ENCODE peak calls at places on chromosome 5, in four cellular contexts. One of them, this sample, is unnamed.
A peak's percentile ranks its signal among the peaks of the same experiment; 100 is the strongest.

GRCh38 chr5:101346906-101347305 is 443.8 kb upstream of the ST8SIA4 start:
- DNase-seq in H1: no peak
- DNase-seq in upper lobe of left lung: no peak
- DNase-seq in HepG2: no peak
- DNase-seq in this sample: no peak

GRCh38 chr5:157559301-157559700 is 16.3 kb downstream of the ADAM19 start:
- DNase-seq in H1: no peak
- DNase-seq in upper lobe of left lung: no peak
- DNase-seq in HepG2: no peak
- DNase-seq in this sample: no peak

GRCh38 chr5:144567416-144567770 is 396.7 kb downstream of the KCTD16 start:
- DNase-seq in H1: no peak
- DNase-seq in upper lobe of left lung: no peak
- DNase-seq in HepG2: no peak
- DNase-seq in this sample: no peak

GRCh38 chr5:6572086-6572824 is 60.6 kb downstream of the NSUN2 start:
- DNase-seq in H1: no peak
- DNase-seq in upper lobe of left lung: peak; percentile 67
- DNase-seq in HepG2: no peak
- DNase-seq in this sample: no peak

GRCh38 chr5:143398451-143399237 is 4.8 kb downstream of the NR3C1 start:
- DNase-seq in H1: no peak
- DNase-seq in upper lobe of left lung: no peak
- DNase-seq in HepG2: peak; percentile 31
- DNase-seq in this sample: no peak

GRCh38 chr5:147805030-147805454 is 22.5 kb upstream of the JAKMIP2 start:
- DNase-seq in H1: no peak
- DNase-seq in upper lobe of left lung: no peak
- DNase-seq in HepG2: no peak
- DNase-seq in this sample: no peak

GRCh38 chr5:122237906-122238305 is 74.1 kb upstream of the SNCAIP start:
- DNase-seq in H1: no peak
- DNase-seq in upper lobe of left lung: no peak
- DNase-seq in HepG2: no peak
- DNase-seq in this sample: no peak

GRCh38 chr5:125117556-125117955 is 371.1 kb upstream of the ZNF608 start:
- DNase-seq in H1: no peak
- DNase-seq in upper lobe of left lung: no peak
- DNase-seq in HepG2: no peak
- DNase-seq in this sample: no peak

GRCh38 chr5:134552301-134552700 is 26.8 kb downstream of the JADE2 start:
- DNase-seq in H1: no peak
- DNase-seq in upper lobe of left lung: no peak
- DNase-seq in HepG2: no peak
- DNase-seq in this sample: peak; percentile 93

GRCh38 chr5:142998316-142998862 is 228.2 kb downstream of the ARHGAP26 start:
- DNase-seq in H1: no peak
- DNase-seq in upper lobe of left lung: no peak
- DNase-seq in HepG2: no peak
- DNase-seq in this sample: no peak

GRCh38 chr5:62082370-62082778 is 223.6 kb upstream of the KIF2A start:
- DNase-seq in H1: no peak
- DNase-seq in upper lobe of left lung: no peak
- DNase-seq in HepG2: no peak
- DNase-seq in this sample: no peak

GRCh38 chr5:38780950-38781349 is 64.9 kb upstream of the OSMR start:
- DNase-seq in H1: no peak
- DNase-seq in upper lobe of left lung: no peak
- DNase-seq in HepG2: no peak
- DNase-seq in this sample: peak; percentile 53

DNA sequence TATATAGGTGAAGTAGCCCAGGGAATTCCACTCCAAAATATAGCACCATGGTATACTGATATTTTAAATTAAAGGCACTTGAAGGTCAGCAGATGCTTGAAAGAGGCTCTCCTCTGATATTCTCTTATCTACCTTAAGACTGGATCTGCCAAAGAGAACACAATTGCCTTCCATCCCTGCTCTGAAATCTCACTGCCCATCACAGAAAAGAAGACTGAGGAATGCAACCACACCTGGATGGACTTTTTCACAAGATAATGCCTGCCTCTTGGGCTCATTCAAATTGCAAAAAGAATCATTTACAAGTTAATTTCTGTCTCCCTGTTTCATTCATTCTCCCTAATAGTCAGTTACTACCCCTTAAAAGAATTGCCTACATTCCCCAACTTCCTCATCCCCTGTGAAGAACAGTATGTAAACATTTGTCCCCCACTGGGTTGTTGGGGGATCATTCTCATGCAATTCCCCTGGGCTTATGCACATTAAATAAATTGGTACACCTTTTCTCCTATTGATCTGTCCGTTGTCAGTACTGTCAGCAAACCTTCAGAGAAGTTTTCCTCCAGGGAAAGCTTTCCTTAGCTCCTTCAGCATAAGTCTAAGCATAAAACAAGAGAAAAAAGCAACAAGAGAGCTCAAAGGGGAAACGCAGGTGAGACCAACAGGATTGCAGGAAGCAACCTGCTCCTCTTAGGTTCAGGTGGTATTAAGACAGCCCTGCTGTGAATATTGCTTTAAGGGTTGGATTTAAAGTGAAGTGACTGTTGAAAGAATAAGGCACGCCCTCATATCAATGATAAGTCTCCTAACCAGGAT is 171.4 kb upstream of the SLC30A5 start:
- DNase-seq in H1: no peak
- DNase-seq in upper lobe of left lung: no peak
- DNase-seq in HepG2: no peak
- DNase-seq in this sample: no peak
- TF ChIP-seq POLR2AphosphoS5 in H1: no peak
- TF ChIP-seq POLR2AphosphoS5 in upper lobe of left lung: no peak
- TF ChIP-seq POLR2AphosphoS5 in HepG2: no peak
- TF ChIP-seq POLR2AphosphoS5 in this sample: no peak

GRCh38 chr5:126777257-126777973 is 479 bp downstream of the LMNB1 start:
- DNase-seq in H1: no peak
- DNase-seq in upper lobe of left lung: peak; percentile 94
- DNase-seq in HepG2: peak; percentile 9
- DNase-seq in this sample: peak; percentile 65

GRCh38 chr5:126780165-126780827 is 3.4 kb downstream of the LMNB1 start:
- DNase-seq in H1: no peak
- DNase-seq in upper lobe of left lung: no peak
- DNase-seq in HepG2: peak; percentile 63
- DNase-seq in this sample: peak; percentile 38

GRCh38 chr5:126776499-126777256 is at the start of gene LMNB1:
- DNase-seq in H1: peak; percentile 96
- DNase-seq in upper lobe of left lung: peak; percentile 99
- DNase-seq in HepG2: peak; percentile 92
- DNase-seq in this sample: peak; percentile 94

GRCh38 chr5:126778675-126779403 is 1.9 kb downstream of the LMNB1 start:
- DNase-seq in H1: no peak
- DNase-seq in upper lobe of left lung: no peak
- DNase-seq in HepG2: no peak
- DNase-seq in this sample: no peak

GRCh38 chr5:126777974-126778674 is 1.2 kb downstream of the LMNB1 start:
- DNase-seq in H1: peak; percentile 88
- DNase-seq in upper lobe of left lung: peak; percentile 95
- DNase-seq in HepG2: peak; percentile 89
- DNase-seq in this sample: peak; percentile 82
- TF ChIP-seq POLR2A in H1: no peak
- TF ChIP-seq POLR2A in upper lobe of left lung: no peak
- TF ChIP-seq POLR2A in HepG2: peak; percentile 46
- TF ChIP-seq POLR2A in this sample: no peak

DNA sequence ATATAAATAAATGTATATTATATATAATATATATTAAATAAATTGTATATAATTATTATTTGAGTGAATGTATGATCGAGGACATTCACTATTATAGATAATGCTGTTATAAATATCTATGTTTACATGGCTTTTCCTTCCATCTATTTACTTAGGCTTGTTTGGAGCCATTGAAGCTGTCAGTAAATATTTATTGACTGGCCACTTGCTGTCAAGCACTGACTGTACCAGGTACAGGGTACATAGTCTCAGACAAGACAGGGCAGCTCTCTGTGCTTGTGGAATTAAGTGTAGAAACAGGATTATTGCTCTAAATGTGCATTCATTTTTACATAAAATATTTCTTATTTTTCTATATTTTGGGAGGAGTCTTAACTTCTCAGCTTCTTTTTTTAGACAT is 16.4 kb downstream of the FAXDC2 start:
- DNase-seq in H1: no peak
- DNase-seq in upper lobe of left lung: no peak
- DNase-seq in HepG2: peak; percentile 68
- DNase-seq in this sample: no peak
- H3K4me3 ChIP-seq in H1: no peak overlapping the region
- H3K4me3 ChIP-seq in upper lobe of left lung: peak overlapping the region; percentile 35
- H3K4me3 ChIP-seq in HepG2: peak overlapping the region; percentile 49
- H3K4me3 ChIP-seq in this sample: no peak overlapping the region

DNA sequence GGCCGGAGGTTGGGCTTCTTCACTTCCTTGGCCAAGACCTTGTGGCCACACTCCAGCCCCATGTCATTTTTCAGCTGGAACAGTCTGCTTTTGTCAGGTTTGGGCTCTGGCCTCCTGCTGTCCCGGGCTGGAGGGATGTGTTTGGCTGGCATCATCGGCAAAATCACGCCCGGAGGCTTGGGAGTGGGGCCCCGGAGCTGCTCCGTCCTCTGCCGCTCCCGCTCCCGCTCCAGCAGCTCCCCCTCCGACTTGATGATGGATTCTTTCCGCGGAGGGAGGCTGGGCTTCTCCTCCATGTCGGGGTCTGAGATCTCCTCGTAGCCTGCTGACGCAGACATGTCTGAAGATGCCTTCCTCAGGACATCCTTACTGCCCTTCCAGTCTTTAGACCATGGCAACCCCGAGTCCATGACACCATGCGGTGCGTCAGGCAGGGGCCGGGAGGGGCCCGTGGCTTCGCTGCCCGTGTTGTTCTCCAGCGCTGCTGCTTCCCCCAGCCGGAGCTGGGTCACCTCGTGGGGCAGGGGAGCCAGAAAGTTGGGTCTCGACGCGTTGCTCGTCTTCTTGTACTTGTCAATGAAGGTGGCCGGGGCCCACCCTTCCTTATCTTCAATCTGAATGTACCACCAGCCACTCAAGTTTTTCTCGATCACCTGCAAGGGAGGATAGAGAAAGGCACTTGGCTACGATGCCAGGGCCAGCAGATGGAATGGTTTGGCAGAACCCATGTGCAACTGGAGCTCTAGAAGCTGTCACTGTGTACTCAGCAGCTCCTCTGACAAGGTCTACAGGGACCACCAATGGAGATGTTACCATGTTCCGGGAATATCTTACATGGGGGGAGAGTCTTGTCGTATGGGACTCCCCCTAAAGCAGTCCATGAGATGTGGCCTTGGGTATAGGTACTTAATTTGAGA is 56.0 kb upstream of the UBTD2 start:
- DNase-seq in H1: no peak
- DNase-seq in upper lobe of left lung: peak; percentile 68
- DNase-seq in HepG2: no peak
- DNase-seq in this sample: no peak
- TF ChIP-seq POLR2AphosphoS5 in H1: no peak
- TF ChIP-seq POLR2AphosphoS5 in upper lobe of left lung: no peak
- TF ChIP-seq POLR2AphosphoS5 in HepG2: no peak
- TF ChIP-seq POLR2AphosphoS5 in this sample: no peak

DNA sequence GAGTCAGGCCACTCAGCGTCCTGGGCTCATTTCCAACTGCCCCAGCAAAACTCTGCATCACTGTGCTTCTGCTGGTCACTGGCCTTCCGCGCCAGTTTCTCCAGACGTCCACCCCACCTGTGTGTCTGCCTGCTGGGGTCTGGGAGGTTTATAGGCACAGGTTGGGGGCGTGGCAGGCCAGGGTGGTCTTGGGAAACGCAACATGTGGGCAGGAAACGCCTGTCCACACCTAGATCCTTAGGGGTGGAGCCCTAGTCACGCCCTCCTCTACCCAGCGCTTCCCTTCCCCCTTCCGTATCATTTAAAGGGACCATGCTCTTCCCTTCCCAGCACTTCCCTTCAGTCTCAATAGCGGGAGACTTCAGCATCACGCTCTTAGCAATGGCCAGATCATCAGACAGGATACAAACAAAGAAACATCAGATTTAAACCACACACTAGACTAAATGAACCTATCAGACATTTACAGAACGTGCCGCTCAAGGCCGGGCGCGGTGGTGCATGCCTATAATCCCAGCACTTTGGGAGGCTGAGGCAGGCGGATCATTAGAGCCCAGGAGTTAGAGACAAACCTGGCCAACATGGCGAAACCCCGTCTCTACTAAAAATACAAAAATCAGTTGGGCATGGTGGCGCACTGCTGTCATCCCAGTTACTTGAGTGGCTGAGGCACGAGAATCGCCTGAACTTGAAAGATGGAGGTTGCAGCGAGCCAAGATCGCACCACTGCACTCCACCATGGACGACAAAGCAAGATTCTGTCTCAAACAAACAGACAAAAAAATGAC is 11.8 kb upstream of the BTNL9 start:
- DNase-seq in H1: peak; percentile 59
- DNase-seq in upper lobe of left lung: no peak
- DNase-seq in HepG2: no peak
- DNase-seq in this sample: no peak
- TF ChIP-seq POLR2A in H1: no peak
- TF ChIP-seq POLR2A in upper lobe of left lung: no peak
- TF ChIP-seq POLR2A in HepG2: no peak
- TF ChIP-seq POLR2A in this sample: no peak

DNA sequence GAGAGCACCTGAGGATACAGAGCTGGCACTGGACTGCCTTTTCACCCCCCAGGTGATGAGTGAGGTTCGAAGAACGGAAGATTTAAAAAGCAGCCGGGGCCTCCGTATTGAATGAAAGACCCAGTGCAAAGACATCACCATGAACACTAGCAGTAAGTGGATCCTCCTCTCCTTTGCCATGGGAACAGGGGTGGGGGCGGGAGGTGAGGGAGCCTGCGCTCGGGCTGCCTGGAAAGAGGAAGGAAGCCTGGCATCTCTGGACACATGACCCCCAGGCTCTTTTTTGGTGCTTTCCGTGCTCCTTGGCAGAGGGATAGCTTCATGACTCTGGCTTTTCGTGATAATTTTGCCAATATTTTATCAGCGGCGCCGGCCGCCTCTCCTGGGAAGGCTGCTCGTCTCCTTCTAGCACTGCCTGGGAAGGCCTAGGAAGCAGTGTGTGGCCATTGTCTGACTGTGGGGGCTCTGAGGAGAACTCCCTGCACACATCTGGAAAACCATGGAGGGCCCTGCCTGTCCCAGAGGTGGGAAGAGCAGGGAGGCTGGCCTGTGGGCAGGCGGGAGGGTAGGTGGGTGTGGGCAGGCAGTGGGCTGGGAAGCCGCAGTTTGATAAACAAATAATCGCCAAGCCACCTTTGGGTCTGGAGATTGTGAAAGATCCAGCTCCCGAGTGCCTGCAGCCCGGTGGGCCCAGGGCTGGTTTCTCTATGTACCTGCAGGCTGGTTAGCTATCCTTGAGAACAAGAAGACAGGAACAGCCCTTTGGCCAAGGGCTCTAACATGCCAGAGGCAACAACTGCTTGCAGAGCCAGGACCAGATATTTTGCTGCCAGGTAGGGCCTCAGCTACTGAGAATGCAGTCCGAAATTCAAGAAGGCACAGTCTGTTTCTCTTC is 911 bp downstream of the ABLIM3 start:
- DNase-seq in H1: no peak
- DNase-seq in upper lobe of left lung: peak; percentile 46
- DNase-seq in HepG2: no peak
- DNase-seq in this sample: no peak
- H3K4me3 ChIP-seq in H1: peak overlapping the region; percentile 55
- H3K4me3 ChIP-seq in upper lobe of left lung: peak overlapping the region; percentile 80
- H3K4me3 ChIP-seq in HepG2: peak overlapping the region; percentile 82
- H3K4me3 ChIP-seq in this sample: peak overlapping the region; percentile 78